ENCODE peak calls at places on chromosome 20, in six cellular contexts. F is A549; V is CD8-positive, alpha-beta memory T cell; H is upper lobe of right lung; Q is HL-60; T is right cardiac atrium. R is an unnamed sample.

GRCh38 chr20:24785141-24785924 is 163.7 kb upstream of the CST7 start:
- DNase-seq in H (no peak), T (no peak), F (peak), Q (no peak), V (no peak), R (no peak)

GRCh38 chr20:32028647-32029372 is 18.6 kb downstream of the CCM2L start:
- DNase-seq in Q (no peak), T (no peak), F (no peak), H (no peak), V (no peak), R (no peak)

GRCh38 chr20:7903429-7903828 is 36.8 kb downstream of the HAO1 start:
- DNase-seq in H (no peak), Q (no peak), T (no peak), F (no peak), V (no peak), R (no peak)

GRCh38 chr20:48186915-48187314 is 401.6 kb upstream of the SULF2 start:
- DNase-seq in T (no peak), Q (no peak), F (no peak), H (no peak), V (no peak), R (no peak)

GRCh38 chr20:9573598-9573997 is 59.2 kb downstream of the LAMP5 start:
- DNase-seq in Q (no peak), V (no peak), F (no peak), H (no peak), T (no peak), R (peak)

GRCh38 chr20:48406462-48407235 is 421.1 kb downstream of the PREX1 start:
- DNase-seq in H (no peak), V (no peak), Q (no peak), T (no peak), F (no peak), R (no peak)

GRCh38 chr20:35617397-35618031 is 1.9 kb downstream of the SPAG4 start:
- DNase-seq in Q (peak), H (peak), F (peak), V (peak), T (peak), R (peak)

GRCh38 chr20:24582373-24583168 is 113.1 kb downstream of the SYNDIG1 start:
- DNase-seq in H (no peak), V (no peak), Q (no peak), F (no peak), T (no peak), R (no peak)

GRCh38 chr20:44928595-44928994 is 18.7 kb downstream of the PABPC1L start:
- DNase-seq in H (no peak), F (no peak), Q (no peak), V (no peak), T (no peak), R (no peak)

GRCh38 chr20:25394276-25394675 is 3.6 kb upstream of the ABHD12 start:
- DNase-seq in T (no peak), H (no peak), F (no peak), Q (no peak), V (no peak), R (no peak)

DNA sequence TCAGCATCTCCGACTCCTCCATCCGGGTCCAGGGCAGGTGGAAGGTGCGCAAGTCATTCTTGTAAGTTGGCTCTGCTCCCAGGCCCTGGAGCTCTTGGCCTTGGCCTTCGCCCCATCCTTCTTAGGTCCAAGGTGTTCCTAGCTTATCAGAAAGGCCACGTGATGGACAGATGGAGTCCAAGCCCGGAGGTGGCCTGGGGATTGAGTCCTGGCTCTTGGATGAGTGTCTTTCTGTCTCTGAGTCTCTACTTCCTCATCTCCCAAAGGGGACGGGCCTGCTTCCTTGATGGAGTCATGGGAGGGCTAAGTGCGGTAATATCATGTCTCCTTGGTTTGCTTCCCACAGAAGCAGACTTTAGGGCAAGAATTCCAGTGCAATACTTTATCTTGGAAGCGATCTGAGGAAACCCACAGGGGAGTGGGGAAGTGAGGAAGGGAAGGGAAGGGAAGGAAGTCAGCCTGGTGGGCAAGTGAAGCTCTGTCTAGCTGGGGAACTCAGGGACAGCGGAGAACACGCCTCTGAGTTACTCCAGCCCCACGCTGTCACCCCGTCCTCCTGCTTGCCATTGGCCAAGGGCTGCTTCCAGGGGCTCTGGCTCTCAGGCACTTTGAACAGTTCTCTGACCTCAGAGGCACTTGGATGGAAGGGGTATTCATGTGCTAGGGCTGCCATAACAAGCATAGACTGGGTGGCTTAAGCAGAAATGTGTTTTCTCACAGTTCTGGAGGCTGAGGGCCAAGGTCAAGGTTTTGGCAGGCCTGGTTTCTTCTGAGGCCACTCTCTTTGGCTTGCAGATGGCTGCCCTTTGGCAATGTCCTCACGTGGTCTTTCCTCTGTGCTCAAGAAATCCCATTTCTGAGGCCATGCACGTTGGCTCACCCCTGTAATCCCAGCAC is 4.8 kb downstream of the LBP start:
- DNase-seq in T (peak), H (no peak), V (no peak), F (no peak), Q (no peak), R (no peak)
- H3K4me3 ChIP-seq in T (no peak), H (no peak), V (no peak), F (no peak), Q (no peak), R (no peak)

GRCh38 chr20:63931735-63932134 is 24.5 kb downstream of the UCKL1 start:
- DNase-seq in Q (no peak), T (no peak), H (no peak), V (no peak), F (no peak), R (no peak)
- H3K4me3 ChIP-seq in Q (no peak), T (no peak), H (no peak), V (no peak), F (no peak), R (no peak)

GRCh38 chr20:62147528-62147927 is 4.0 kb downstream of the SS18L1 start:
- DNase-seq in T (no peak), V (no peak), H (no peak), Q (no peak), F (no peak), R (no peak)

GRCh38 chr20:62148908-62149314 is 5.3 kb downstream of the SS18L1 start:
- DNase-seq in H (no peak), F (no peak), T (no peak), V (no peak), Q (no peak), R (no peak)

GRCh38 chr20:62145688-62146018 is 2.1 kb downstream of the SS18L1 start:
- DNase-seq in T (no peak), Q (no peak), V (no peak), F (no peak), H (no peak), R (no peak)

GRCh38 chr20:62146019-62146755 is 2.6 kb downstream of the SS18L1 start:
- DNase-seq in Q (no peak), V (no peak), H (no peak), F (no peak), T (no peak), R (no peak)

GRCh38 chr20:62147125-62147524 is 3.6 kb downstream of the SS18L1 start:
- DNase-seq in Q (no peak), V (no peak), T (no peak), F (no peak), H (no peak), R (no peak)
- H3K4me3 ChIP-seq in Q (no peak), V (no peak), T (no peak), F (no peak), H (no peak), R (no peak)

GRCh38 chr20:4812641-4813075 is 90.9 kb downstream of the PRND start:
- DNase-seq in H (no peak), T (no peak), Q (peak), F (no peak), V (peak), R (no peak)
- H3K4me3 ChIP-seq in H (peak), T (no peak), Q (peak), F (no peak), V (peak), R (peak)

GRCh38 chr20:62503414-62504178 is 27.8 kb upstream of the GATA5 start:
- DNase-seq in T (no peak), F (no peak), H (no peak), Q (no peak), V (no peak), R (no peak)
- H3K4me3 ChIP-seq in T (no peak), F (no peak), H (no peak), Q (no peak), V (no peak), R (no peak)

R was measured in GM06990.